ENCODE peak calls at places on chromosomes 12 and 14, in nine cellular contexts. I is iris pigment epithelial cell; C is hypothalamus; M is GM06990; P is C1 segment of cervical spinal cord; X is mucosa of gallbladder; U is T-helper 2 cell; J is stimulated activated CD8-positive, alpha-beta memory T cell treated with anti-CD3 and anti-CD28 coated beads, Interleukin-2, amount 100 ng/mL, for 1 hour; H is HT1080. T is an unnamed sample.

GRCh38 chr12:61138381-61138759 is 1121.8 kb upstream of the USP15 start:
- DNase-seq in I (no peak), C (no peak), M (no peak), P (no peak), X (no peak), U (no peak), J (no peak), H (peak), T (no peak)

GRCh38 chr12:121611306-121611705 is 15.0 kb upstream of the ORAI1 start:
- DNase-seq in I (no peak), C (no peak), M (no peak), P (peak), X (no peak), U (no peak), J (no peak), H (no peak), T (no peak)

GRCh38 chr12:105368047-105368646 is 37.7 kb downstream of the C12orf75 start:
- DNase-seq in I (no peak), C (no peak), M (no peak), P (no peak), X (no peak), U (no peak), J (no peak), H (no peak), T (no peak)

GRCh38 chr14:98174031-98174430 is 1098.0 kb downstream of the BCL11B start:
- DNase-seq in I (no peak), C (no peak), M (no peak), P (no peak), X (no peak), U (no peak), J (no peak), H (no peak), T (no peak)

GRCh38 chr14:68687746-68688145 is 105.1 kb downstream of the ZFP36L1 start:
- DNase-seq in I (peak), C (no peak), M (no peak), P (no peak), X (no peak), U (no peak), J (no peak), H (peak), T (no peak)

GRCh38 chr12:50390284-50390683 is 6.1 kb downstream of the FAM186A start:
- DNase-seq in I (peak), C (no peak), M (no peak), P (no peak), X (no peak), U (no peak), J (no peak), H (peak), T (no peak)

GRCh38 chr12:67944093-67944492 is 45.2 kb upstream of the IFNG-AS1 start:
- DNase-seq in I (no peak), C (no peak), M (no peak), P (no peak), X (no peak), U (no peak), J (no peak), H (no peak), T (no peak)

GRCh38 chr14:36656769-36657408 is 4.8 kb upstream of the PAX9 start:
- DNase-seq in I (no peak), C (no peak), M (no peak), P (no peak), X (no peak), U (no peak), J (no peak), H (no peak), T (no peak)

GRCh38 chr12:30794591-30795409 is 40.0 kb upstream of the CAPRIN2 start:
- DNase-seq in I (peak), C (no peak), M (no peak), P (peak), X (no peak), U (no peak), J (no peak), H (peak), T (no peak)

GRCh38 chr14:53531730-53532129 is 378.6 kb upstream of the DDHD1 start:
- DNase-seq in I (no peak), C (no peak), M (no peak), P (no peak), X (no peak), U (no peak), J (no peak), H (no peak), T (no peak)

GRCh38 chr12:94057262-94058151 is 90.9 kb upstream of the PLXNC1 start:
- DNase-seq in I (no peak), C (no peak), M (no peak), P (no peak), X (no peak), U (no peak), J (no peak), H (no peak), T (no peak)

GRCh38 chr12:70468741-70469140 is 102.7 kb downstream of the KCNMB4 start:
- DNase-seq in I (no peak), C (no peak), M (no peak), P (no peak), X (no peak), U (no peak), J (no peak), H (no peak), T (no peak)

GRCh38 chr14:32940711-32941667 is 2.3 kb downstream of the NPAS3 start:
- DNase-seq in I (no peak), C (no peak), M (no peak), P (no peak), X (no peak), U (no peak), J (no peak), H (no peak), T (no peak)

GRCh38 chr14:102590667-102591099 is 1.8 kb upstream of the RCOR1 start:
- DNase-seq in I (peak), C (peak), M (no peak), P (no peak), X (peak), U (no peak), J (no peak), H (peak), T (no peak)

GRCh38 chr12:53048780-53049401 is 974 bp upstream of the TNS2 start:
- DNase-seq in I (peak), C (peak), M (no peak), P (no peak), X (no peak), U (no peak), J (no peak), H (peak), T (no peak)

GRCh38 chr12:4143909-4144308 is 129.7 kb upstream of the CCND2 start:
- DNase-seq in I (no peak), C (no peak), M (no peak), P (no peak), X (no peak), U (no peak), J (no peak), H (peak), T (no peak)

GRCh38 chr14:95981939-95982338 is 57.2 kb upstream of the C14orf132 start:
- DNase-seq in I (no peak), C (no peak), M (no peak), P (no peak), X (no peak), U (no peak), J (no peak), H (no peak), T (no peak)

GRCh38 chr14:78446807-78447206 is 276.6 kb downstream of the NRXN3 start:
- DNase-seq in I (peak), C (no peak), M (no peak), P (no peak), X (no peak), U (no peak), J (no peak), H (no peak), T (no peak)

GRCh38 chr12:81332054-81332453 is 254.2 kb downstream of the ACSS3 start:
- DNase-seq in I (peak), C (peak), M (no peak), P (no peak), X (no peak), U (no peak), J (no peak), H (peak), T (no peak)

GRCh38 chr12:52501490-52501889 is 8.4 kb upstream of the KRT6A start:
- DNase-seq in I (no peak), C (no peak), M (no peak), P (no peak), X (no peak), U (no peak), J (no peak), H (no peak), T (no peak)

GRCh38 chr12:109999983-110000505 is 814 bp downstream of the ANKRD13A start:
- DNase-seq in I (peak), C (no peak), M (no peak), P (no peak), X (peak), U (no peak), J (no peak), H (peak), T (no peak)

GRCh38 chr12:115208098-115208497 is 524.1 kb upstream of the TBX3 start:
- DNase-seq in I (no peak), C (no peak), M (no peak), P (no peak), X (no peak), U (no peak), J (no peak), H (no peak), T (no peak)

GRCh38 chr14:70782361-70782760 is 27.0 kb downstream of the MAP3K9 start:
- DNase-seq in I (peak), C (no peak), M (no peak), P (no peak), X (no peak), U (no peak), J (no peak), H (peak), T (no peak)

GRCh38 chr12:44972746-44973421 is 78.0 kb downstream of the DBX2 start:
- DNase-seq in I (peak), C (no peak), M (no peak), P (no peak), X (no peak), U (no peak), J (no peak), H (peak), T (no peak)

GRCh38 chr14:30464481-30464880 is 94.5 kb upstream of the G2E3 start:
- DNase-seq in I (no peak), C (no peak), M (no peak), P (no peak), X (no peak), U (no peak), J (no peak), H (no peak), T (no peak)

GRCh38 chr12:105036937-105037649 is 47.2 kb downstream of the ALDH1L2 start:
- DNase-seq in I (peak), C (no peak), M (no peak), P (no peak), X (no peak), U (no peak), J (no peak), H (peak), T (no peak)

GRCh38 chr14:89957791-89958190 is 2.1 kb downstream of the TDP1 start:
- DNase-seq in I (no peak), C (peak), M (no peak), P (peak), X (no peak), U (no peak), J (no peak), H (peak), T (no peak)

GRCh38 chr12:58841058-58841798 is 79.1 kb downstream of the LRIG3 start:
- DNase-seq in I (no peak), C (no peak), M (no peak), P (no peak), X (peak), U (no peak), J (no peak), H (no peak), T (no peak)

GRCh38 chr12:32217354-32218310 is 111.0 kb downstream of the BICD1 start:
- DNase-seq in I (peak), C (no peak), M (no peak), P (no peak), X (peak), U (no peak), J (no peak), H (peak), T (no peak)

GRCh38 chr14:75283884-75284563 is 5.4 kb downstream of the FOS start:
- DNase-seq in I (peak), C (no peak), M (no peak), P (no peak), X (no peak), U (no peak), J (no peak), H (peak), T (peak)

GRCh38 chr12:127819066-127819465 is 447.9 kb upstream of the TMEM132C start:
- DNase-seq in I (no peak), C (no peak), M (no peak), P (no peak), X (no peak), U (no peak), J (no peak), H (no peak), T (no peak)

GRCh38 chr12:102824218-102824835 is 92.7 kb downstream of the PAH start:
- DNase-seq in I (peak), C (no peak), M (peak), P (no peak), X (peak), U (no peak), J (no peak), H (peak), T (no peak)

GRCh38 chr12:57216931-57217871 is 607 bp downstream of the NXPH4 start:
- DNase-seq in I (peak), C (no peak), M (no peak), P (peak), X (no peak), U (no peak), J (no peak), H (no peak), T (no peak)

GRCh38 chr14:89270439-89271227 is 146.4 kb downstream of the FOXN3 start:
- DNase-seq in I (no peak), C (no peak), M (peak), P (no peak), X (peak), U (no peak), J (no peak), H (no peak), T (no peak)

GRCh38 chr12:55727643-55728184 is 1.1 kb downstream of the CD63 start:
- DNase-seq in I (peak), C (peak), M (no peak), P (peak), X (peak), U (no peak), J (no peak), H (peak), T (no peak)